ENCODE peak calls at places on chromosomes 16 and 17, in four cellular contexts. A, Y, V and W are unnamed samples.

GRCh38 chr16:307691-308312 is 24.8 kb downstream of the PDIA2 start:
- DNase-seq in A (no peak), Y (no peak), V (no peak), W (no peak)

GRCh38 chr17:29733151-29733550 is 110.4 kb upstream of the CORO6 start:
- DNase-seq in A (no peak), Y (no peak), V (no peak), W (no peak)

GRCh38 chr17:6374761-6375312 is 60.1 kb downstream of the AIPL1 start:
- DNase-seq in A (no peak), Y (no peak), V (peak), W (no peak)

GRCh38 chr17:82399030-82399429 is 19.1 kb upstream of the HEXD start:
- DNase-seq in A (no peak), Y (no peak), V (no peak), W (no peak)

GRCh38 chr17:27461192-27461859 is 5.1 kb downstream of the KSR1 start:
- DNase-seq in A (no peak), Y (no peak), V (no peak), W (no peak)

GRCh38 chr16:50326835-50327465 is 41.8 kb downstream of the BRD7 start:
- DNase-seq in A (peak), Y (no peak), V (peak), W (peak)

GRCh38 chr16:75256871-75257343 is 5.5 kb upstream of the BCAR1 start:
- DNase-seq in A (peak), Y (no peak), V (peak), W (no peak)

GRCh38 chr16:548586-548985 is 11.6 kb upstream of the PRR35 start:
- DNase-seq in A (no peak), Y (no peak), V (no peak), W (no peak)

GRCh38 chr17:73645050-73645871 is 1.0 kb upstream of the SDK2 start:
- DNase-seq in A (peak), Y (no peak), V (peak), W (no peak)

GRCh38 chr16:22816475-22816874 is 2.5 kb downstream of the HS3ST2 start:
- DNase-seq in A (no peak), Y (no peak), V (no peak), W (no peak)

GRCh38 chr16:66740533-66740932 is 10.9 kb downstream of the DYNC1LI2 start:
- DNase-seq in A (no peak), Y (no peak), V (no peak), W (no peak)